ENCODE peak calls at places on chromosomes 11 and 22, in five cellular contexts. One of them, this sample, is unnamed.

GRCh38 chr11:104122008-104122635 is 41.8 kb downstream of the PDGFD start:
- DNase-seq in GM23248: no peak
- DNase-seq in astrocyte: no peak
- DNase-seq in keratinocyte: no peak
- DNase-seq in GM23338: no peak
- DNase-seq in this sample: no peak

GRCh38 chr11:77130763-77131513 is 2.9 kb downstream of the MYO7A start:
- DNase-seq in GM23248: no peak
- DNase-seq in astrocyte: peak; percentile 29
- DNase-seq in keratinocyte: no peak
- DNase-seq in GM23338: no peak
- DNase-seq in this sample: no peak

GRCh38 chr11:46295312-46295995 is 18.0 kb downstream of the CREB3L1 start:
- DNase-seq in GM23248: peak; percentile 93
- DNase-seq in astrocyte: peak; percentile 69
- DNase-seq in keratinocyte: no peak
- DNase-seq in GM23338: peak; percentile 94
- DNase-seq in this sample: peak; percentile 97

GRCh38 chr11:111550258-111550657 is 9.7 kb downstream of the LAYN start:
- DNase-seq in GM23248: no peak
- DNase-seq in astrocyte: no peak
- DNase-seq in keratinocyte: no peak
- DNase-seq in GM23338: no peak
- DNase-seq in this sample: no peak

GRCh38 chr11:125036933-125037332 is 26.2 kb upstream of the SLC37A2 start:
- DNase-seq in GM23248: peak; percentile 96
- DNase-seq in astrocyte: peak; percentile 84
- DNase-seq in keratinocyte: no peak
- DNase-seq in GM23338: no peak
- DNase-seq in this sample: peak; percentile 14

GRCh38 chr11:2099523-2100316 is 39.5 kb downstream of the IGF2 start:
- DNase-seq in GM23248: no peak
- DNase-seq in astrocyte: no peak
- DNase-seq in keratinocyte: peak; percentile 33
- DNase-seq in GM23338: peak; percentile 38
- DNase-seq in this sample: no peak

GRCh38 chr11:81432333-81432732 is 1301.3 kb downstream of the FAM181B start:
- DNase-seq in GM23248: no peak
- DNase-seq in astrocyte: no peak
- DNase-seq in keratinocyte: no peak
- DNase-seq in GM23338: no peak
- DNase-seq in this sample: no peak

GRCh38 chr11:2653930-2654739 is 45.7 kb downstream of the KCNQ1OT1 start:
- DNase-seq in GM23248: no peak
- DNase-seq in astrocyte: no peak
- DNase-seq in keratinocyte: no peak
- DNase-seq in GM23338: no peak
- DNase-seq in this sample: no peak

GRCh38 chr22:45475063-45475747 is 27.5 kb upstream of the FBLN1 start:
- DNase-seq in GM23248: no peak
- DNase-seq in astrocyte: no peak
- DNase-seq in keratinocyte: no peak
- DNase-seq in GM23338: no peak
- DNase-seq in this sample: no peak

GRCh38 chr11:86537541-86538222 is 134.7 kb downstream of the ME3 start:
- DNase-seq in GM23248: no peak
- DNase-seq in astrocyte: no peak
- DNase-seq in keratinocyte: no peak
- DNase-seq in GM23338: peak; percentile 11
- DNase-seq in this sample: peak; percentile 56

GRCh38 chr11:86535773-86536172 is 136.6 kb downstream of the ME3 start:
- DNase-seq in GM23248: no peak
- DNase-seq in astrocyte: no peak
- DNase-seq in keratinocyte: no peak
- DNase-seq in GM23338: no peak
- DNase-seq in this sample: no peak

GRCh38 chr11:86538223-86538548 is 134.2 kb downstream of the ME3 start:
- DNase-seq in GM23248: no peak
- DNase-seq in astrocyte: no peak
- DNase-seq in keratinocyte: no peak
- DNase-seq in GM23338: no peak
- DNase-seq in this sample: no peak
- H3K27me3 ChIP-seq in GM23248: no peaks in the 10 kb centered on the region
- H3K27me3 ChIP-seq in astrocyte: no peaks in the 10 kb centered on the region
- H3K27me3 ChIP-seq in keratinocyte: no peaks in the 10 kb centered on the region
- H3K27me3 ChIP-seq in GM23338: no peaks in the 10 kb centered on the region
- H3K27me3 ChIP-seq in this sample: no peaks in the 10 kb centered on the region

DNA sequence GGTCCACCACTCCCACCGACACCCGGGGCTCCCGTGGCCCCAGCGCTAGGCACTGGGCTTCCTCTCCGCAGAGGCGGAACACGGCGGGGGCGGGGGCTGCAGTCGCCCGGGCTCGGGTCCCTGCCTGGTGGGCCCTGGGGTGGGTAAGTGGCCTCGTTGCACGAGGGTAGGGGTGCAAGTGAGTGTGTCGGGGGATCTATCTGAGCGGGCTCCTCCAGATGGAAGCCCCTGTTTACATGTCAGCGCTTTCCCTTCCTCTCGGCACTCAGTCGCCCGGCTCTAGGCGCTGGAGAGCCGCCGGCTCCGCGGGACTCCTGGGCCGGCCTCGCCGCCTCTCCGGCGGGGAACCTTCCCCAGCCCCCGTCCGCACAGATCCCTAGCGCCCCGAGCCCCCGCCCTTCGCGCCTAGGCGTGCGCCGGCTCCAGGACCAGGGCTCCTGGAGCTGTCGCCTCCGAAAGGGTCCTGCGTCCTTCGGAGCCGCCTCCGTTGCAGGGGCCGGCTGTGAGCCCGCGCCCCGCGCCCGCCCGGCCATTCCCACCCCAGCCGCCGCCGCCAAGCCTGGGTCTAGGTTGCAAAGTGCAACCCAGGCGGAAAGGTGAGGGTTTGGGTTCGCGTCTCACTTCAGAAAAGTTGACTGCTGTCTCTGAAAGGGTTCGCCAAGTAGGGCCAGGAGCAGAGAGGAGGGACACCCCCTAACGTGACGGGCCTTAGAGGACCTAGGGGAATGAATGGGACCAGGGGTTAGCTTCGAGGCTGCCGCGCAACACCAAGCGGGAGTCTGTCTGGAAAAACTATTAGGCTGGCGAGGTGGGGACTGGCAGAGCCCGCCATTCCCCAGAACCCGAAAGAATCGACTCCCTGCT is 978 bp downstream of the FLI1 start:
- DNase-seq in GM23248: peak; percentile 56
- DNase-seq in astrocyte: no peak
- DNase-seq in keratinocyte: no peak
- DNase-seq in GM23338: peak; percentile 75
- DNase-seq in this sample: peak; percentile 17
- TF ChIP-seq EZH2 in GM23248: no peak
- TF ChIP-seq EZH2 in astrocyte: no peak
- TF ChIP-seq EZH2 in keratinocyte: peak; percentile 13
- TF ChIP-seq EZH2 in GM23338: peak; percentile 81
- TF ChIP-seq EZH2 in this sample: peak; percentile 66

DNA sequence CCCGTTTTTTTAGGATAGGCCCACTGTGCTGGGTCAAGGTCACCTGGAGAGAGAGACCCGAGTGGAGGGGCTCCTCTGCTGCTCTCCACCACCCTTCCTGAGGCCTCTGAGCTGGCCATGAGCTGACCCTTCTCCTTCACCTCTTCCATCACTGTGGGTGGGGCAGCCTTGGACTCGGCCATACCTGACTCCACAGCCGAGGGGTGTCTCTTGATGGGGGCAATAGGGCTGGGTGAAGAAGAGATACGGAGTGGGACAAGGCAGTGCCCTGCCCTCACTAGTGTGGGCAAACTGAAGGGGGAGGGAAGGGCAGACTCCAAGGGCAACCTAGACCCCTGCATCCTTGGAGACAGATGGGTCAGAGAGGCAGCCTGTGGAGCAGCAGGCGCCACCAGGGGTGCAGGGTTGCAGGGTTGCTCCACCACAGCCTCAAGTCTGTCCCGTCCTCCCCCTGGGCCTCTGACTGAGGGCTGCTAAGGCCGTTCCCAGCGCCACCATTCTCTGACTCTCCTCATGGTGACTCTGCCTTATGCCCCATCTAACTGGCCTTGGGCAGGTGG is 20.1 kb upstream of the NECTIN1 start:
- DNase-seq in GM23248: no peak
- DNase-seq in astrocyte: no peak
- DNase-seq in keratinocyte: no peak
- DNase-seq in GM23338: no peak
- DNase-seq in this sample: no peak
- H3K27me3 ChIP-seq in GM23248: peaks cover 7% of the 10 kb centered on the region
- H3K27me3 ChIP-seq in astrocyte: peaks cover 9% of the 10 kb centered on the region
- H3K27me3 ChIP-seq in keratinocyte: peaks cover 15% of the 10 kb centered on the region
- H3K27me3 ChIP-seq in GM23338: peaks cover 3% of the 10 kb centered on the region
- H3K27me3 ChIP-seq in this sample: no peaks in the 10 kb centered on the region

GRCh38 chr22:49673048-49673447 is 154.6 kb downstream of the BRD1 start:
- DNase-seq in GM23248: no peak
- DNase-seq in astrocyte: no peak
- DNase-seq in keratinocyte: no peak
- DNase-seq in GM23338: no peak
- DNase-seq in this sample: no peak

GRCh38 chr22:49674479-49674830 is 153.2 kb downstream of the BRD1 start:
- DNase-seq in GM23248: no peak
- DNase-seq in astrocyte: no peak
- DNase-seq in keratinocyte: no peak
- DNase-seq in GM23338: no peak
- DNase-seq in this sample: no peak

GRCh38 chr22:49670610-49671330 is 156.9 kb downstream of the BRD1 start:
- DNase-seq in GM23248: no peak
- DNase-seq in astrocyte: no peak
- DNase-seq in keratinocyte: no peak
- DNase-seq in GM23338: no peak
- DNase-seq in this sample: no peak

GRCh38 chr22:49672013-49672516 is 155.6 kb downstream of the BRD1 start:
- DNase-seq in GM23248: no peak
- DNase-seq in astrocyte: no peak
- DNase-seq in keratinocyte: no peak
- DNase-seq in GM23338: no peak
- DNase-seq in this sample: no peak

GRCh38 chr22:49671331-49672012 is 156.2 kb downstream of the BRD1 start:
- DNase-seq in GM23248: no peak
- DNase-seq in astrocyte: no peak
- DNase-seq in keratinocyte: no peak
- DNase-seq in GM23338: no peak
- DNase-seq in this sample: no peak
- TF ChIP-seq EZH2 in GM23248: peak; percentile 28
- TF ChIP-seq EZH2 in astrocyte: no peak
- TF ChIP-seq EZH2 in keratinocyte: peak; percentile 42
- TF ChIP-seq EZH2 in GM23338: no peak
- TF ChIP-seq EZH2 in this sample: peak; percentile 82

GRCh38 chr22:50262460-50262911 is 1.0 kb upstream of the MAPK12 start:
- DNase-seq in GM23248: peak; percentile 52
- DNase-seq in astrocyte: no peak
- DNase-seq in keratinocyte: no peak
- DNase-seq in GM23338: no peak
- DNase-seq in this sample: no peak
- H3K27me3 ChIP-seq in GM23248: no peaks in the 10 kb centered on the region
- H3K27me3 ChIP-seq in astrocyte: no peaks in the 10 kb centered on the region
- H3K27me3 ChIP-seq in keratinocyte: no peaks in the 10 kb centered on the region
- H3K27me3 ChIP-seq in GM23338: peaks cover 39% of the 10 kb centered on the region
- H3K27me3 ChIP-seq in this sample: no peaks in the 10 kb centered on the region

GRCh38 chr11:65786786-65787636 is at the start of gene OVOL1:
- DNase-seq in GM23248: no peak
- DNase-seq in astrocyte: no peak
- DNase-seq in keratinocyte: no peak
- DNase-seq in GM23338: peak; percentile 87
- DNase-seq in this sample: no peak
- TF ChIP-seq EZH2 in GM23248: peak; percentile 56
- TF ChIP-seq EZH2 in astrocyte: peak; percentile 97
- TF ChIP-seq EZH2 in keratinocyte: no peak
- TF ChIP-seq EZH2 in GM23338: peak; percentile 76
- TF ChIP-seq EZH2 in this sample: peak; percentile 95

GRCh38 chr11:128906185-128907065 is 15.3 kb downstream of the KCNJ5 start:
- DNase-seq in GM23248: no peak
- DNase-seq in astrocyte: no peak
- DNase-seq in keratinocyte: no peak
- DNase-seq in GM23338: no peak
- DNase-seq in this sample: no peak
- H3K27me3 ChIP-seq in GM23248: no peaks in the 10 kb centered on the region
- H3K27me3 ChIP-seq in astrocyte: no peaks in the 10 kb centered on the region
- H3K27me3 ChIP-seq in keratinocyte: no peaks in the 10 kb centered on the region
- H3K27me3 ChIP-seq in GM23338: peaks cover 74% of the 10 kb centered on the region
- H3K27me3 ChIP-seq in this sample: no peaks in the 10 kb centered on the region

GRCh38 chr11:31799036-31799793 is 11.9 kb downstream of the PAX6 start:
- DNase-seq in GM23248: no peak
- DNase-seq in astrocyte: no peak
- DNase-seq in keratinocyte: no peak
- DNase-seq in GM23338: peak; percentile 46
- DNase-seq in this sample: no peak
- TF ChIP-seq EZH2 in GM23248: peak; percentile 86
- TF ChIP-seq EZH2 in astrocyte: peak; percentile 75
- TF ChIP-seq EZH2 in keratinocyte: peak; percentile 89
- TF ChIP-seq EZH2 in GM23338: peak; percentile 95
- TF ChIP-seq EZH2 in this sample: no peak

This sample was measured in A673.